ENCODE peak calls at places on chromosomes 5 and 9, in four cellular contexts. D, X, L and C are unnamed samples.

GRCh38 chr5:136001531-136001930 is 27.3 kb upstream of the TGFBI start:
- DNase-seq in L (no peak), X (no peak), D (no peak), C (no peak)

GRCh38 chr9:119318371-119318770 is 50.9 kb downstream of the BRINP1 start:
- DNase-seq in L (no peak), X (no peak), D (no peak), C (no peak)

GRCh38 chr5:157387683-157388093 is 72.3 kb upstream of the NIPAL4 start:
- DNase-seq in X (no peak), L (peak; percentile 38), D (no peak), C (no peak)

GRCh38 chr9:109387856-109388255 is 67.0 kb upstream of the EPB41L4B start:
- DNase-seq in D (no peak), L (no peak), X (no peak), C (no peak)

GRCh38 chr9:131447148-131447547 is 53.3 kb downstream of the PRRC2B start:
- DNase-seq in X (no peak), L (no peak), D (no peak), C (peak; percentile 11)

GRCh38 chr5:180130876-180131740 is 59.5 kb upstream of the RNF130 start:
- DNase-seq in X (peak; percentile 58), D (no peak), L (no peak), C (peak; percentile 62)

GRCh38 chr9:121876658-121877271 is 216.3 kb downstream of the TTLL11 start:
- DNase-seq in X (peak; percentile 56), L (no peak), D (no peak), C (no peak)

GRCh38 chr9:77019010-77019809 is at the start of gene FOXB2:
- DNase-seq in X (no peak), L (no peak), D (no peak), C (no peak)

GRCh38 chr5:106093149-106093548 is 1577.6 kb downstream of the EFNA5 start:
- DNase-seq in X (no peak), D (no peak), L (no peak), C (no peak)

GRCh38 chr5:130871346-130872086 is 293.5 kb downstream of the HINT1 start:
- DNase-seq in D (no peak), L (peak; percentile 29), X (no peak), C (no peak)

GRCh38 chr5:140261403-140262171 is 41.3 kb downstream of the PFDN1 start:
- DNase-seq in D (no peak), X (no peak), L (peak; percentile 79), C (no peak)

DNA sequence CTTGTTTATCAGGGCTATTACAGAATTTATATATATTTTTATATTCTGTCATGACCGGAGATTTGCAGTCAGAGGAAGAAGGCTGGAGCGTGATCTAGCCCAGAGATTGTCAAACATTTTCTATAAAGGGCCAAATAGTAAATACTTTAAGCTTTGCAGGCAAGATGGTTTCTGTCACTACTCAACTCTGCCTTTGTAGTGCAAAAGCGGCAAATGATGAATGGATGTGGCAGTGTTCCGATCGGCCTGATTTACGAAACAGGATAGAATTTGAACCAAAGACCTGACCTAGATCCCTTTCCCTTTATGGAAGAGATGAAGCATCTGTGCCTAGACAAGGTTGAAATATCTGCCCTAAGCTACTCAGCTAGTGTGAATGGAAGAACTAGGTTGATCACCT is 209.5 kb downstream of the YTHDC2 start:
- DNase-seq in D (no peak), L (no peak), X (no peak), C (no peak)
- TF ChIP-seq POLR2AphosphoS5 in D (no peak), L (no peak), X (no peak), C (no peak)

DNA sequence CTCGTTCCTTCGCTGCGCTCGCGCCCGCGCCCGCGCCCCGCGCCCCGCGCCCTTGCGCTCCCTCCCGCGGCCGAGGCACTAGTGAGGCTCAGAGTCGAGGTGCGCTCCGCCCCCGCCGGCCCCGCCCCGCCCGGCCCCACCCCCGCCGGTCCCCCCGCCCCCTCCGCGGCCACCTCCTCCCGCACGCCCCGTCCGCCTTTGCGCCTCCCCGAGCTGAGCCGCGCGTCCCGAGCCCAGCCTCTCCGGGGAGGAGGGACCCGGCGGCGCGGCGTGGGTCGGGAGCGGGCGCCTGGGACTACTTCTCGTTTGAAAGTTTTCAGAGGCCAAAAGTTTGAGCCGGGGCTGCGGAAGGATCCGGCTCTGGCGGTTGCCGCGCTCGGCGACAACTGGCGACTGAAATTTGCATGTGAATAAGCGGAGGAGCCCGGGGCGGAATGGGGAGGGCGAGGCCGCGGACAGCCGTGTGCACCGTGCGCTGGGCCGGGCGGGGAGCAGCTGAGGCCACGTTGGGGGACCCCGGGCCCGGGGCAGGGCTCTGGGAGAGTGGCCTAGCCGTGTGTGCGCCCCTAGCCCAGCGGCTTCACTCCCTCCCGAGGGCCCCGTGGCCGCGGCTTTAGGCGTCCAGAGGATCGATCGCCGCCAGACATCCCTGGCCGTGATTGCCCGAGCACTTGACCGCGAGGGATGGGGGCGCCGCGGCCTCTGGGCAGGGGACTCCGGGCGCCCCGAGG is at the start of gene NOTCH1:
- DNase-seq in L (peak; percentile 87), X (peak; percentile 96), D (peak; percentile 80), C (peak; percentile 99)
- TF ChIP-seq POLR2A in L (no peak), X (no peak), D (peak; percentile 80), C (no peak)

DNA sequence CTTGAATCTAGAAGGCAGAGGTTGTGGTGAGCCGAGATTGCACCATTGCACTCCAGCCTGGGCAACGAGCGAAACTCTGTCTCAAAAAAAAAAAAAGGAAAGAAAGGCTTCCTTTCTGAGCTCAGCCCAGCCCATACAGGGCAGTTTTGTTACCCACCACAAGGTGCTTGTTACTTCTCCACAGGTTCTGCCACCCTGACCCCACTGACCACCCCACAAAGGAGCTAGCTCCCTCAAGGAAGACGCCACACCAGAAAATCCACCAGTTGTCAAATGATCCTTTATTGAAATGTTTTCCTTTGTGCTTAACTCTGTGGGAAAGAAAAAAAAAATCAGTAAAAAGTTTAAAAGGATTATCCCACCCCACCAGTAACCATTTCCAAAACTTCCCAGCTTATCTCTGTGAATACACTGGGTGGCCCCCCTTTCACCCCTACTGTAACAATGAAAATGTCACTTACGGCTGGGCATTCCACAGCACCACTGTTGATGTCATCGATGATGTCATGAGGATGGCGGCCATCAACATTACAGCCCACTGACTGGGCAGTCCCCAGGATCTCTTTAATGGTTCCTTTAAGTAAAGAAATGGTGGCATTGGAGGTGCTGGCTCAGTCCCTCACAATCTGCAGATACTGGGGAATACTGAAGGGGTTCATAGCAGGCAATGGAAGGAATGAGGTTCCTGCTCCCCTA is 3.6 kb downstream of the RPL12 start:
- DNase-seq in D (no peak), X (no peak), L (no peak), C (no peak)
- TF ChIP-seq POLR2AphosphoS5 in D (no peak), X (no peak), L (no peak), C (no peak)

GRCh38 chr5:91104062-91104448 is 279.1 kb downstream of the ARRDC3 start:
- DNase-seq in X (no peak), D (no peak), L (no peak), C (no peak)
- TF ChIP-seq POLR2A in X (no peak), D (no peak), L (no peak), C (no peak)

GRCh38 chr9:731474-731873 is 110.0 kb upstream of the DMRT1 start:
- DNase-seq in D (no peak), X (no peak), L (no peak), C (no peak)

GRCh38 chr9:737400-738120 is 103.9 kb upstream of the DMRT1 start:
- DNase-seq in D (no peak), X (no peak), L (no peak), C (no peak)

GRCh38 chr9:738209-738915 is 103.1 kb upstream of the DMRT1 start:
- DNase-seq in L (peak; percentile 32), D (no peak), X (no peak), C (no peak)

GRCh38 chr9:739362-739761 is 102.1 kb upstream of the DMRT1 start:
- DNase-seq in D (no peak), L (no peak), X (no peak), C (no peak)

GRCh38 chr9:734831-735511 is 106.5 kb upstream of the DMRT1 start:
- DNase-seq in X (no peak), D (no peak), L (no peak), C (no peak)
- TF ChIP-seq POLR2AphosphoS5 in X (no peak), D (no peak), L (no peak), C (no peak)